ENCODE peak calls at places on chromosome 19, in eight cellular contexts. C, R, G, B, Z, F, I and D are unnamed samples. For H3K9me3, the result is how much of the 10 kb centered on the place peaks cover.

GRCh38 chr19:5805465-5806132 is 732 bp downstream of the NRTN start:
- DNase-seq in C (peak), R (peak), G (peak), B (no peak), Z (no peak), F (no peak), I (peak), D (peak)

GRCh38 chr19:30097746-30098280 is 155.8 kb downstream of the URI1 start:
- DNase-seq in C (no peak), R (no peak), G (no peak), B (no peak), Z (no peak), F (no peak), I (no peak), D (no peak)

GRCh38 chr19:28705008-28705407 is 507.9 kb downstream of the UQCRFS1 start:
- DNase-seq in C (peak), R (peak), G (no peak), B (no peak), Z (no peak), F (peak), I (no peak), D (no peak)

GRCh38 chr19:31285744-31286143 is 63.5 kb downstream of the TSHZ3 start:
- DNase-seq in C (peak), R (peak), G (no peak), B (peak), Z (no peak), F (peak), I (peak), D (no peak)

GRCh38 chr19:2740314-2740656 is 468 bp upstream of the SLC39A3 start:
- DNase-seq in C (no peak), R (no peak), G (no peak), B (no peak), Z (no peak), F (no peak), I (no peak), D (no peak)

GRCh38 chr19:58123354-58123753 is 25.3 kb upstream of the ZSCAN18 start:
- DNase-seq in C (no peak), R (no peak), G (no peak), B (no peak), Z (no peak), F (no peak), I (no peak), D (no peak)

GRCh38 chr19:3855321-3855720 is 13.5 kb downstream of the ZFR2 start:
- DNase-seq in C (no peak), R (no peak), G (no peak), B (no peak), Z (no peak), F (no peak), I (no peak), D (no peak)

GRCh38 chr19:12843999-12844732 is 5.9 kb downstream of the MAST1 start:
- DNase-seq in C (no peak), R (no peak), G (no peak), B (no peak), Z (no peak), F (no peak), I (no peak), D (no peak)

GRCh38 chr19:39996218-39996810 is 546 bp upstream of the ZNF546 start:
- DNase-seq in C (peak), R (peak), G (no peak), B (no peak), Z (no peak), F (peak), I (no peak), D (peak)

GRCh38 chr19:51691122-51692064 is 1.7 kb upstream of the SPACA6 start:
- DNase-seq in C (peak), R (peak), G (no peak), B (no peak), Z (no peak), F (no peak), I (no peak), D (no peak)

GRCh38 chr19:55088543-55089265 is 13.0 kb downstream of the EPS8L1 start:
- DNase-seq in C (peak), R (peak), G (peak), B (no peak), Z (peak), F (peak), I (peak), D (peak)

GRCh38 chr19:14871619-14872230 is 14.2 kb downstream of the OR7A17 start:
- DNase-seq in C (peak), R (peak), G (no peak), B (no peak), Z (no peak), F (no peak), I (no peak), D (no peak)

GRCh38 chr19:41449079-41449864 is 6.3 kb downstream of the ERICH4 start:
- DNase-seq in C (peak), R (peak), G (peak), B (peak), Z (peak), F (peak), I (peak), D (peak)

GRCh38 chr19:6070179-6071102 is 39.9 kb downstream of the RFX2 start:
- DNase-seq in C (no peak), R (no peak), G (no peak), B (no peak), Z (no peak), F (no peak), I (peak), D (no peak)

GRCh38 chr19:34089566-34089965 is 82.7 kb upstream of the LSM14A start:
- DNase-seq in C (no peak), R (no peak), G (no peak), B (no peak), Z (no peak), F (no peak), I (no peak), D (no peak)

GRCh38 chr19:34082289-34083077 is 89.8 kb upstream of the LSM14A start:
- DNase-seq in C (peak), R (no peak), G (no peak), B (no peak), Z (no peak), F (no peak), I (no peak), D (no peak)

GRCh38 chr19:34084396-34085145 is 87.7 kb upstream of the LSM14A start:
- DNase-seq in C (no peak), R (no peak), G (no peak), B (no peak), Z (no peak), F (no peak), I (no peak), D (no peak)

GRCh38 chr19:34085336-34085735 is 87.0 kb upstream of the LSM14A start:
- DNase-seq in C (no peak), R (no peak), G (no peak), B (no peak), Z (no peak), F (no peak), I (no peak), D (no peak)

DNA sequence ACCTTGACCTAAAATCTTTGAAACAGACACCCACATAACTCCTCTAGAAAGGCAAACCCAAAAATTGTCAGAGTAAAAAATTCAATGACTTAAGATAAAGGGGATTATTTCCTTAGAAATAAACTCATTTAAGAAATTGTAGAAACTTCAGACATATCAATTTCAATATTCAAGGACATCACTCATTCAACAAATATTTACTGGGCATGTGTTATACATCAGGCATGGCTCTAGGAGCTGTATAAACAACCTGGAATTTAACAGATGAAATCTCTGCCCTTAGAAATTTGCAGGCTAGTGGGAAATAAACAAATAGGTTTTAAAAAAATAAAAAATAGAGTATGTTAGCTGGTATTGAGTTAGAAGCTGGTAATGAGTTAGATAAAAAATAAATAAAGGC is 84.0 kb upstream of the LSM14A start:
- DNase-seq in C (peak), R (no peak), G (no peak), B (no peak), Z (no peak), F (no peak), I (no peak), D (no peak)
- H3K9me3 ChIP-seq in C (under half), R (under half), G (under half), B (under half), Z (under half), F (under half), I (under half), D (under half)

DNA sequence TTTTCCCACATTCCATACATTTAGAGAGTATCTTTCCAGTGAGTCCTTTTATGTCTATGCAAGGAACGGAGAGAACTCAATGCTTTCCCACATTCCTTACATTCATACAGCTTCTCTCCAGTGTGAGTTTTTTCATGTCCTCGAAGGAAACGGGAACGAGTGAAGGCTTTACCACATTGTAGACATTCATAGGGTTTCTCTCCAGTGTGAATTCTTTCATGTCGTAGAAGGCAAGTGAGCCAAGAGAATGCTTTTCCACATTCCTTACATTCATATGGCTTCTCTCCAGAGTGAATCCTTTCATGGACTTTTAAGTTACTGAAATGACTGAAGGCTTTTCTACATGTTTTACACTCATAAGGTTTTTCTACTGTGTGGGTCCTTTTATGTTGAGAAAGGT is 17.1 kb downstream of the ZNF823 start:
- DNase-seq in C (no peak), R (no peak), G (no peak), B (no peak), Z (no peak), F (no peak), I (no peak), D (no peak)
- H3K9me3 ChIP-seq in C (half or more), R (under half), G (under half), B (half or more), Z (under half), F (under half), I (under half), D (under half)

DNA sequence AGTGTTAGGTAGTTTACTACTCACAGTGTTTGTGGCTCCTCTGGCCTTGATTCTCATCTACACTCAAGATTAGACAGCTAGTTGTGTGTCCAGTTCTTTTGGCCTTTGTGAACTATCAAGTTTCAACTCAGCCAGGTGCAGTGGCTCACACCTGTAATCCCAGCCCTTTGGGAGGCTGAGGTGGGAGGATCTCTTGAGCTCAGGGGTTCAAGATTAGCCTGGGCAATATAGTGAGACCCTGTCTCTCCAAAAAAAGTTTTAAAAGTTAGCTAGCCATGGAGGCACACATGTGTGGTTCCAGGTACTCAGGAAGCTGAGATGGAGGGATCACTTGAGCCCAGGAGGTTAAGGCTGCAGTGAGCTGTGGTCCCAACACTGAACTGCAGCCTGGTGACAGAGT is 16.1 kb downstream of the ZNF226 start:
- DNase-seq in C (no peak), R (no peak), G (no peak), B (no peak), Z (no peak), F (no peak), I (no peak), D (no peak)
- H3K9me3 ChIP-seq in C (under half), R (under half), G (half or more), B (half or more), Z (half or more), F (under half), I (under half), D (under half)

GRCh38 chr19:27671876-27672275 is 1541.1 kb downstream of the UQCRFS1 start:
- DNase-seq in C (no peak), R (no peak), G (no peak), B (no peak), Z (no peak), F (no peak), I (peak), D (no peak)
- H3K9me3 ChIP-seq in C (under half), R (under half), G (under half), B (half or more), Z (under half), F (under half), I (under half), D (under half)